ENCODE peak calls at places on chromosomes 13 and 19, in four cellular contexts. E, U, O and A are unnamed samples.

GRCh38 chr13:112688560-112689497 is 1.0 kb upstream of the ATP11A start:
- DNase-seq in O (no peak), U (peak; percentile 65), E (peak; percentile 83), A (no peak)

GRCh38 chr13:106234656-106235055 is 300.8 kb downstream of the EFNB2 start:
- DNase-seq in U (no peak), E (no peak), O (no peak), A (no peak)

GRCh38 chr19:31127132-31127967 is 221.9 kb downstream of the TSHZ3 start:
- DNase-seq in O (no peak), E (no peak), U (no peak), A (no peak)

GRCh38 chr13:42110410-42111155 is 62.1 kb downstream of the DGKH start:
- DNase-seq in U (no peak), E (peak; percentile 29), O (peak; percentile 38), A (no peak)

GRCh38 chr13:98484289-98485219 is 92.4 kb downstream of the STK24 start:
- DNase-seq in O (peak; percentile 67), E (peak; percentile 76), U (peak; percentile 73), A (no peak)

GRCh38 chr13:40148103-40148502 is 492.6 kb downstream of the COG6 start:
- DNase-seq in U (no peak), O (no peak), E (peak; percentile 53), A (no peak)

GRCh38 chr13:72565893-72566292 is 161.5 kb downstream of the MZT1 start:
- DNase-seq in E (no peak), U (no peak), O (peak; percentile 75), A (no peak)

GRCh38 chr19:29568036-29568788 is 37.9 kb upstream of the POP4 start:
- DNase-seq in E (no peak), U (no peak), O (no peak), A (no peak)

GRCh38 chr19:4373601-4374441 is 26.5 kb downstream of the SH3GL1 start:
- DNase-seq in O (no peak), E (no peak), U (no peak), A (no peak)

GRCh38 chr13:90427322-90428272 is 919.9 kb upstream of the MIR17HG start:
- DNase-seq in E (no peak), O (no peak), U (no peak), A (no peak)

GRCh38 chr13:90926459-90926858 is 421.0 kb upstream of the MIR17HG start:
- DNase-seq in U (no peak), E (no peak), O (no peak), A (no peak)

GRCh38 chr19:2266183-2266993 is 10.2 kb upstream of the JSRP1 start:
- DNase-seq in E (peak; percentile 58), O (peak; percentile 63), U (no peak), A (no peak)

GRCh38 chr13:97460004-97460756 is 26.2 kb downstream of the RAP2A start:
- DNase-seq in O (no peak), U (no peak), E (no peak), A (no peak)

GRCh38 chr13:42991892-42992584 is at the start of gene EPSTI1:
- DNase-seq in E (peak; percentile 81), O (no peak), U (peak; percentile 76), A (peak; percentile 60)

GRCh38 chr19:1251233-1251502 is 2.8 kb downstream of the MIDN start:
- DNase-seq in E (peak; percentile 79), O (peak; percentile 25), U (no peak), A (no peak)

GRCh38 chr13:65966991-65967451 is 1263.1 kb downstream of the PCDH9 start:
- DNase-seq in E (no peak), O (no peak), U (no peak), A (no peak)

GRCh38 chr19:34321735-34322134 is 43.3 kb upstream of the GPI start:
- DNase-seq in O (no peak), E (no peak), U (no peak), A (no peak)

GRCh38 chr19:42120276-42121010 is 11.8 kb downstream of the POU2F2 start:
- DNase-seq in U (no peak), O (no peak), E (no peak), A (no peak)

GRCh38 chr19:49546825-49547565 is 19.2 kb downstream of the RCN3 start:
- DNase-seq in O (peak; percentile 57), U (peak; percentile 74), E (peak; percentile 74), A (no peak)

GRCh38 chr13:88736026-88736425 is 1064.9 kb downstream of the SLITRK5 start:
- DNase-seq in U (no peak), E (no peak), O (no peak), A (no peak)

GRCh38 chr13:108357228-108357627 is 87.7 kb downstream of the TNFSF13B start:
- DNase-seq in E (no peak), O (no peak), U (no peak), A (no peak)

GRCh38 chr13:31377946-31378345 is 178.2 kb downstream of the B3GLCT start:
- DNase-seq in O (no peak), E (no peak), U (no peak), A (no peak)

GRCh38 chr13:111406636-111407035 is 86.2 kb downstream of the TEX29 start:
- DNase-seq in E (no peak), U (no peak), O (no peak), A (no peak)

GRCh38 chr13:37539176-37539575 is 59.4 kb downstream of the POSTN start:
- DNase-seq in E (no peak), U (no peak), O (no peak), A (no peak)

GRCh38 chr13:72850959-72851677 is 69.2 kb downstream of the PIBF1 start:
- DNase-seq in E (no peak), O (no peak), U (peak; percentile 46), A (no peak)

GRCh38 chr19:5644051-5644450 is 21.2 kb downstream of the SAFB start:
- DNase-seq in O (no peak), U (no peak), E (no peak), A (no peak)

GRCh38 chr19:32924200-32924599 is 47.6 kb downstream of the CEP89 start:
- DNase-seq in U (no peak), O (no peak), E (no peak), A (no peak)

GRCh38 chr13:80957019-80957650 is 616.2 kb upstream of the SPRY2 start:
- DNase-seq in U (no peak), E (no peak), O (no peak), A (no peak)

GRCh38 chr13:45601680-45602079 is 13.9 kb downstream of the ERICH6B start:
- DNase-seq in O (no peak), U (no peak), E (no peak), A (no peak)

GRCh38 chr19:17035842-17036424 is 9.3 kb upstream of the CPAMD8 start:
- DNase-seq in E (no peak), U (no peak), O (no peak), A (no peak)

GRCh38 chr13:95564091-95564490 is 11.6 kb downstream of the CLDN10 start:
- DNase-seq in U (no peak), E (no peak), O (no peak), A (no peak)

GRCh38 chr19:49712397-49712859 is 21.5 kb downstream of the CPT1C start:
- DNase-seq in U (peak; percentile 92), E (peak; percentile 24), O (no peak), A (no peak)

GRCh38 chr19:37943480-37943879 is 36.5 kb downstream of the SIPA1L3 start:
- DNase-seq in O (no peak), U (no peak), E (no peak), A (no peak)

GRCh38 chr13:33827152-33827551 is 9.2 kb downstream of the RFC3 start:
- DNase-seq in E (no peak), U (no peak), O (no peak), A (no peak)

GRCh38 chr13:37403776-37404497 is 194.6 kb downstream of the POSTN start:
- DNase-seq in O (no peak), E (no peak), U (no peak), A (no peak)

GRCh38 chr13:59991395-59991794 is 172.3 kb downstream of the DIAPH3 start:
- DNase-seq in U (no peak), E (no peak), O (no peak), A (no peak)

GRCh38 chr19:2952953-2953481 is 8.2 kb upstream of the ZNF77 start:
- DNase-seq in E (no peak), U (no peak), O (no peak), A (no peak)